ENCODE peak calls at places on chromosomes 16 and 17, in ten cellular contexts. B is stimulated activated CD4-positive, alpha-beta T cell treated with anti-CD3 and anti-CD28 coated beads, Interleukin-2, amount 100 ng/mL, for 4 hours; C is natural killer cell; H is Calu3; Y is HL-60; S is activated CD4-positive, alpha-beta T cell treated with anti-CD3 and anti-CD28 coated beads for 48 hours; Z is fibroblast of pulmonary artery; T is adipocyte; I is prostate gland; L is activated naive CD8-positive, alpha-beta T cell treated with anti-CD3 and anti-CD28 coated beads, Interleukin-2, amount 50 U/mL, for 24 hours. A is an unnamed sample.

GRCh38 chr16:56576585-56577299 is 11.9 kb downstream of the MT4 start:
- DNase-seq in B (peak), C (peak), H (peak), Y (peak), S (peak), Z (peak), T (peak), I (peak), L (peak), A (no peak)

GRCh38 chr17:15891348-15891747 is 53.6 kb upstream of the ADORA2B start:
- DNase-seq in B (no peak), C (no peak), H (no peak), Y (no peak), S (no peak), Z (no peak), T (no peak), I (no peak), L (no peak), A (no peak)

GRCh38 chr17:59756236-59756818 is 48.9 kb downstream of the VMP1 start:
- DNase-seq in B (no peak), C (no peak), H (no peak), Y (no peak), S (no peak), Z (peak), T (peak), I (no peak), L (no peak), A (no peak)

GRCh38 chr17:67546578-67547527 is 169.8 kb downstream of the PITPNC1 start:
- DNase-seq in B (no peak), C (no peak), H (peak), Y (no peak), S (no peak), Z (peak), T (no peak), I (no peak), L (no peak), A (peak)

GRCh38 chr16:88367560-88367959 is 15.2 kb upstream of the ZNF469 start:
- DNase-seq in B (no peak), C (no peak), H (no peak), Y (no peak), S (no peak), Z (no peak), T (no peak), I (no peak), L (no peak), A (no peak)

GRCh38 chr17:47945529-47946508 is 4.4 kb downstream of the PNPO start:
- DNase-seq in B (no peak), C (no peak), H (no peak), Y (no peak), S (no peak), Z (no peak), T (no peak), I (no peak), L (no peak), A (no peak)

GRCh38 chr16:67764153-67764552 is 42.2 kb downstream of the RANBP10 start:
- DNase-seq in B (no peak), C (no peak), H (no peak), Y (no peak), S (no peak), Z (no peak), T (no peak), I (no peak), L (no peak), A (no peak)

GRCh38 chr17:60315650-60316049 is 76.3 kb downstream of the USP32 start:
- DNase-seq in B (no peak), C (no peak), H (no peak), Y (peak), S (no peak), Z (no peak), T (no peak), I (no peak), L (no peak), A (no peak)

GRCh38 chr16:10828851-10829331 is 10.3 kb upstream of the TVP23A start:
- DNase-seq in B (no peak), C (no peak), H (peak), Y (no peak), S (no peak), Z (peak), T (peak), I (peak), L (no peak), A (peak)

GRCh38 chr16:54402270-54402669 is 115.7 kb upstream of the IRX3 start:
- DNase-seq in B (no peak), C (no peak), H (no peak), Y (no peak), S (no peak), Z (no peak), T (no peak), I (no peak), L (no peak), A (no peak)

GRCh38 chr17:32551186-32551955 is 64.6 kb downstream of the CDK5R1 start:
- DNase-seq in B (no peak), C (no peak), H (peak), Y (no peak), S (no peak), Z (peak), T (peak), I (no peak), L (no peak), A (no peak)

GRCh38 chr17:31509805-31510177 is 118.3 kb downstream of the RAB11FIP4 start:
- DNase-seq in B (no peak), C (no peak), H (no peak), Y (no peak), S (no peak), Z (no peak), T (no peak), I (no peak), L (no peak), A (peak)

GRCh38 chr16:27441998-27442397 is 40.0 kb downstream of the IL21R start:
- DNase-seq in B (no peak), C (no peak), H (no peak), Y (no peak), S (no peak), Z (no peak), T (no peak), I (no peak), L (no peak), A (no peak)

GRCh38 chr16:28210979-28211505 is 723 bp downstream of the XPO6 start:
- DNase-seq in B (peak), C (peak), H (peak), Y (peak), S (peak), Z (peak), T (peak), I (peak), L (peak), A (peak)

GRCh38 chr16:81641403-81642106 is 137.5 kb upstream of the PLCG2 start:
- DNase-seq in B (no peak), C (no peak), H (no peak), Y (no peak), S (no peak), Z (no peak), T (no peak), I (no peak), L (no peak), A (no peak)

GRCh38 chr16:62738631-62739030 is 702.4 kb upstream of the CDH8 start:
- DNase-seq in B (no peak), C (no peak), H (no peak), Y (no peak), S (no peak), Z (no peak), T (no peak), I (no peak), L (no peak), A (peak)

GRCh38 chr17:3905017-3905486 is 11.2 kb downstream of the P2RX1 start:
- DNase-seq in B (no peak), C (no peak), H (no peak), Y (no peak), S (no peak), Z (no peak), T (no peak), I (no peak), L (no peak), A (no peak)

GRCh38 chr17:75561927-75562603 is 25.5 kb upstream of the MYO15B start:
- DNase-seq in B (no peak), C (no peak), H (no peak), Y (no peak), S (no peak), Z (no peak), T (no peak), I (no peak), L (no peak), A (no peak)

GRCh38 chr16:71927383-71927782 is 32.1 kb downstream of the IST1 start:
- DNase-seq in B (no peak), C (no peak), H (peak), Y (no peak), S (no peak), Z (peak), T (peak), I (peak), L (no peak), A (no peak)

GRCh38 chr17:39622380-39623006 is 4.3 kb upstream of the PPP1R1B start:
- DNase-seq in B (no peak), C (no peak), H (peak), Y (no peak), S (peak), Z (no peak), T (no peak), I (no peak), L (peak), A (no peak)

GRCh38 chr16:3022208-3022696 is 1.5 kb downstream of the HCFC1R1 start:
- DNase-seq in B (peak), C (peak), H (peak), Y (peak), S (peak), Z (peak), T (peak), I (peak), L (peak), A (peak)

GRCh38 chr16:2056681-2057407 is 9.1 kb downstream of the TSC2 start:
- DNase-seq in B (no peak), C (no peak), H (no peak), Y (no peak), S (no peak), Z (peak), T (no peak), I (no peak), L (no peak), A (no peak)

GRCh38 chr17:72332367-72332766 is 211.5 kb downstream of the SOX9 start:
- DNase-seq in B (no peak), C (no peak), H (no peak), Y (no peak), S (no peak), Z (no peak), T (no peak), I (no peak), L (no peak), A (no peak)

GRCh38 chr16:84765606-84766580 is 53.9 kb upstream of the CRISPLD2 start:
- DNase-seq in B (no peak), C (no peak), H (no peak), Y (no peak), S (peak), Z (no peak), T (no peak), I (no peak), L (no peak), A (no peak)

GRCh38 chr16:85393674-85394510 is 219.2 kb upstream of the GSE1 start:
- DNase-seq in B (peak), C (peak), H (peak), Y (peak), S (peak), Z (peak), T (peak), I (no peak), L (peak), A (no peak)

GRCh38 chr16:89407925-89408300 is 82.4 kb downstream of the ANKRD11 start:
- DNase-seq in B (no peak), C (no peak), H (no peak), Y (peak), S (no peak), Z (peak), T (no peak), I (no peak), L (no peak), A (no peak)

GRCh38 chr16:81485225-81485624 is 40.6 kb downstream of the CMIP start:
- DNase-seq in B (no peak), C (no peak), H (no peak), Y (no peak), S (no peak), Z (no peak), T (no peak), I (no peak), L (no peak), A (no peak)

GRCh38 chr17:27226611-27227234 is 67.2 kb upstream of the WSB1 start:
- DNase-seq in B (no peak), C (no peak), H (peak), Y (no peak), S (no peak), Z (peak), T (peak), I (no peak), L (no peak), A (no peak)